ENCODE peak calls at places on chromosome 10, in nine cellular contexts. One of them, this sample, is unnamed.

GRCh38 chr10:73923935-73924598 is 13.1 kb downstream of the PLAU start:
- DNase-seq in stimulated activated CD4-positive, alpha-beta T cell treated with anti-CD3 and anti-CD28 coated beads, Interleukin-2, amount 100 ng/mL, for 24 hours: no peak
- DNase-seq in ELF-1: no peak
- DNase-seq in ovary: no peak
- DNase-seq in hypothalamus: no peak
- DNase-seq in HS-5: no peak
- DNase-seq in Calu3: no peak
- DNase-seq in RCC 7860: no peak
- DNase-seq in psoas muscle: no peak
- DNase-seq in this sample: no peak

GRCh38 chr10:88731296-88731695 is 25.2 kb downstream of the LIPK start:
- DNase-seq in stimulated activated CD4-positive, alpha-beta T cell treated with anti-CD3 and anti-CD28 coated beads, Interleukin-2, amount 100 ng/mL, for 24 hours: no peak
- DNase-seq in Calu3: peak
- DNase-seq in psoas muscle: no peak
- DNase-seq in ovary: no peak
- DNase-seq in hypothalamus: no peak
- DNase-seq in ELF-1: peak
- DNase-seq in RCC 7860: no peak
- DNase-seq in HS-5: no peak
- DNase-seq in this sample: no peak

GRCh38 chr10:28215930-28216329 is 86.9 kb downstream of the MPP7 start:
- DNase-seq in ovary: no peak
- DNase-seq in ELF-1: peak
- DNase-seq in HS-5: no peak
- DNase-seq in hypothalamus: no peak
- DNase-seq in Calu3: peak
- DNase-seq in psoas muscle: no peak
- DNase-seq in RCC 7860: no peak
- DNase-seq in stimulated activated CD4-positive, alpha-beta T cell treated with anti-CD3 and anti-CD28 coated beads, Interleukin-2, amount 100 ng/mL, for 24 hours: peak
- DNase-seq in this sample: no peak

GRCh38 chr10:1643161-1643910 is 94.0 kb downstream of the ADARB2 start:
- DNase-seq in stimulated activated CD4-positive, alpha-beta T cell treated with anti-CD3 and anti-CD28 coated beads, Interleukin-2, amount 100 ng/mL, for 24 hours: peak
- DNase-seq in hypothalamus: no peak
- DNase-seq in Calu3: no peak
- DNase-seq in RCC 7860: no peak
- DNase-seq in psoas muscle: no peak
- DNase-seq in HS-5: no peak
- DNase-seq in ELF-1: peak
- DNase-seq in ovary: no peak
- DNase-seq in this sample: no peak

GRCh38 chr10:16606421-16606820 is 84.7 kb upstream of the C1QL3 start:
- DNase-seq in hypothalamus: no peak
- DNase-seq in ovary: no peak
- DNase-seq in Calu3: no peak
- DNase-seq in RCC 7860: no peak
- DNase-seq in stimulated activated CD4-positive, alpha-beta T cell treated with anti-CD3 and anti-CD28 coated beads, Interleukin-2, amount 100 ng/mL, for 24 hours: no peak
- DNase-seq in HS-5: no peak
- DNase-seq in ELF-1: no peak
- DNase-seq in psoas muscle: no peak
- DNase-seq in this sample: no peak

GRCh38 chr10:114009281-114009996 is 34.2 kb upstream of the ADRB1 start:
- DNase-seq in Calu3: no peak
- DNase-seq in ovary: no peak
- DNase-seq in RCC 7860: no peak
- DNase-seq in HS-5: no peak
- DNase-seq in hypothalamus: no peak
- DNase-seq in stimulated activated CD4-positive, alpha-beta T cell treated with anti-CD3 and anti-CD28 coated beads, Interleukin-2, amount 100 ng/mL, for 24 hours: no peak
- DNase-seq in psoas muscle: no peak
- DNase-seq in ELF-1: no peak
- DNase-seq in this sample: no peak

GRCh38 chr10:71831646-71832552 is 19.2 kb downstream of the PSAP start:
- DNase-seq in HS-5: no peak
- DNase-seq in RCC 7860: peak
- DNase-seq in hypothalamus: no peak
- DNase-seq in psoas muscle: no peak
- DNase-seq in Calu3: no peak
- DNase-seq in ovary: no peak
- DNase-seq in ELF-1: no peak
- DNase-seq in stimulated activated CD4-positive, alpha-beta T cell treated with anti-CD3 and anti-CD28 coated beads, Interleukin-2, amount 100 ng/mL, for 24 hours: no peak
- DNase-seq in this sample: no peak

GRCh38 chr10:11345224-11346054 is 266.0 kb downstream of the USP6NL start:
- DNase-seq in RCC 7860: no peak
- DNase-seq in psoas muscle: no peak
- DNase-seq in Calu3: peak
- DNase-seq in stimulated activated CD4-positive, alpha-beta T cell treated with anti-CD3 and anti-CD28 coated beads, Interleukin-2, amount 100 ng/mL, for 24 hours: no peak
- DNase-seq in hypothalamus: peak
- DNase-seq in HS-5: no peak
- DNase-seq in ELF-1: peak
- DNase-seq in ovary: no peak
- DNase-seq in this sample: no peak

GRCh38 chr10:110224992-110225391 is 17.6 kb downstream of the MXI1 start:
- DNase-seq in ELF-1: no peak
- DNase-seq in RCC 7860: no peak
- DNase-seq in stimulated activated CD4-positive, alpha-beta T cell treated with anti-CD3 and anti-CD28 coated beads, Interleukin-2, amount 100 ng/mL, for 24 hours: no peak
- DNase-seq in HS-5: no peak
- DNase-seq in hypothalamus: no peak
- DNase-seq in psoas muscle: no peak
- DNase-seq in ovary: no peak
- DNase-seq in Calu3: no peak
- DNase-seq in this sample: no peak

GRCh38 chr10:86261933-86262665 is 104.5 kb downstream of the GRID1 start:
- DNase-seq in hypothalamus: peak
- DNase-seq in RCC 7860: no peak
- DNase-seq in ovary: no peak
- DNase-seq in psoas muscle: no peak
- DNase-seq in HS-5: no peak
- DNase-seq in stimulated activated CD4-positive, alpha-beta T cell treated with anti-CD3 and anti-CD28 coated beads, Interleukin-2, amount 100 ng/mL, for 24 hours: peak
- DNase-seq in Calu3: peak
- DNase-seq in ELF-1: peak
- DNase-seq in this sample: no peak

GRCh38 chr10:78335691-78336401 is 302.2 kb downstream of the RPS24 start:
- DNase-seq in Calu3: no peak
- DNase-seq in HS-5: peak
- DNase-seq in ELF-1: no peak
- DNase-seq in stimulated activated CD4-positive, alpha-beta T cell treated with anti-CD3 and anti-CD28 coated beads, Interleukin-2, amount 100 ng/mL, for 24 hours: no peak
- DNase-seq in hypothalamus: peak
- DNase-seq in psoas muscle: peak
- DNase-seq in ovary: peak
- DNase-seq in RCC 7860: peak
- DNase-seq in this sample: peak

This sample was measured in HS-27A.